ENCODE peak calls at places on chromosomes 2 and 18, in nine cellular contexts. O is stimulated activated CD8-positive, alpha-beta memory T cell treated with anti-CD3 and anti-CD28 coated beads, Interleukin-7, amount 100 ng/mL, for 24 hours; A is activated CD4-positive, alpha-beta T cell treated with anti-CD3 and anti-CD28 coated beads for 36 hours; P is HepG2; V is GM04503; X is hypothalamus; Z is T-helper 1 cell; R is fibroblast of lung; E is posterior cingulate gyrus. D is an unnamed sample.

GRCh38 chr18:63099026-63099840 is 220.3 kb downstream of the BCL2 start:
- DNase-seq in O (no peak), A (no peak), P (no peak), V (no peak), X (no peak), Z (no peak), R (no peak), E (no peak), D (no peak)

GRCh38 chr2:98664323-98664722 is 55.9 kb downstream of the UNC50 start:
- DNase-seq in O (no peak), A (peak), P (no peak), V (no peak), X (no peak), Z (peak), R (no peak), E (no peak), D (peak)

GRCh38 chr2:212923393-212923792 is 228.0 kb downstream of the IKZF2 start:
- DNase-seq in O (no peak), A (no peak), P (no peak), V (no peak), X (no peak), Z (no peak), R (no peak), E (no peak), D (no peak)

GRCh38 chr2:110718382-110718781 is 14.0 kb upstream of the ACOXL start:
- DNase-seq in O (no peak), A (no peak), P (no peak), V (no peak), X (no peak), Z (no peak), R (no peak), E (no peak), D (no peak)

GRCh38 chr2:128347701-128348504 is 29.2 kb upstream of the HS6ST1 start:
- DNase-seq in O (no peak), A (no peak), P (no peak), V (peak), X (peak), Z (no peak), R (peak), E (peak), D (no peak)

GRCh38 chr2:65974067-65974723 is 460.7 kb upstream of the MEIS1 start:
- DNase-seq in O (no peak), A (no peak), P (no peak), V (no peak), X (no peak), Z (no peak), R (no peak), E (no peak), D (no peak)

GRCh38 chr2:55133467-55134315 is 83.4 kb upstream of the RTN4 start:
- DNase-seq in O (no peak), A (peak), P (peak), V (peak), X (peak), Z (peak), R (peak), E (no peak), D (peak)

GRCh38 chr18:69518989-69519388 is 118.3 kb downstream of the DOK6 start:
- DNase-seq in O (no peak), A (no peak), P (no peak), V (no peak), X (no peak), Z (no peak), R (peak), E (no peak), D (no peak)

GRCh38 chr2:177171418-177171865 is 41.2 kb upstream of the HNRNPA3 start:
- DNase-seq in O (no peak), A (no peak), P (no peak), V (no peak), X (no peak), Z (no peak), R (peak), E (no peak), D (no peak)

GRCh38 chr2:55936351-55936750 is 12.8 kb upstream of the EFEMP1 start:
- DNase-seq in O (no peak), A (no peak), P (no peak), V (no peak), X (no peak), Z (no peak), R (peak), E (no peak), D (no peak)

GRCh38 chr2:30721241-30721640 is 86.0 kb downstream of the CAPN13 start:
- DNase-seq in O (no peak), A (no peak), P (no peak), V (no peak), X (no peak), Z (no peak), R (no peak), E (no peak), D (no peak)

GRCh38 chr2:67871696-67872320 is 191.0 kb downstream of the C1D start:
- DNase-seq in O (no peak), A (no peak), P (no peak), V (peak), X (no peak), Z (no peak), R (peak), E (peak), D (no peak)

GRCh38 chr2:224722250-224722649 is 6.1 kb upstream of the CCDC195 start:
- DNase-seq in O (no peak), A (peak), P (no peak), V (no peak), X (no peak), Z (no peak), R (peak), E (no peak), D (no peak)

GRCh38 chr2:111946294-111947114 is 48.1 kb downstream of the MERTK start:
- DNase-seq in O (no peak), A (no peak), P (peak), V (peak), X (no peak), Z (no peak), R (peak), E (no peak), D (no peak)

GRCh38 chr2:235709124-235709813 is 215.4 kb downstream of the AGAP1 start:
- DNase-seq in O (no peak), A (no peak), P (peak), V (peak), X (no peak), Z (no peak), R (peak), E (no peak), D (no peak)

GRCh38 chr2:207226243-207226642 is 60.5 kb upstream of the KLF7 start:
- DNase-seq in O (no peak), A (no peak), P (no peak), V (no peak), X (no peak), Z (no peak), R (no peak), E (no peak), D (no peak)

D was measured in effector CD8-positive, alpha-beta T cell.